ENCODE peak calls at places on chromosomes 11 and 22, in seven cellular contexts. M is astrocyte of the spinal cord, V is endodermal cell, T is uterus, O is right lobe of liver, L is chondrocyte, K is GM13977. X is an unnamed sample.
A peak's percentile ranks its signal among the peaks of the same experiment; 100 is the strongest.

GRCh38 chr11:127521413-127521812 is 520.8 kb upstream of the KIRREL3 start:
- DNase-seq in M (peak; percentile 54), V (no peak), T (no peak), O (no peak), L (no peak), K (no peak), X (no peak)

GRCh38 chr22:44950806-44951509 is 58.8 kb downstream of the PHF21B start:
- DNase-seq in M (no peak), V (no peak), T (no peak), O (no peak), L (no peak), K (no peak), X (no peak)

GRCh38 chr11:105244157-105244820 is 104.7 kb upstream of the CARD18 start:
- DNase-seq in M (peak; percentile 90), V (no peak), T (no peak), O (no peak), L (no peak), K (no peak), X (no peak)

GRCh38 chr22:37617431-37617830 is 8.8 kb downstream of the GGA1 start:
- DNase-seq in M (no peak), V (no peak), T (no peak), O (no peak), L (no peak), K (no peak), X (no peak)

GRCh38 chr11:38824573-38824972 is 2226.5 kb upstream of the RAG2 start:
- DNase-seq in M (no peak), V (peak; percentile 41), T (no peak), O (no peak), L (no peak), K (no peak), X (no peak)

GRCh38 chr11:103944251-103944944 is 92.0 kb upstream of the DDI1 start:
- DNase-seq in M (no peak), V (no peak), T (no peak), O (no peak), L (no peak), K (no peak), X (no peak)

GRCh38 chr22:46149493-46149997 is 781 bp upstream of the PPARA start:
- DNase-seq in M (peak; percentile 10), V (peak; percentile 83), T (peak; percentile 55), O (peak; percentile 95), L (no peak), K (peak; percentile 55), X (peak; percentile 38)

GRCh38 chr11:96204721-96205459 is 138.1 kb downstream of the MAML2 start:
- DNase-seq in M (no peak), V (no peak), T (no peak), O (no peak), L (no peak), K (no peak), X (peak; percentile 62)

GRCh38 chr11:76617553-76618265 is 52.8 kb downstream of the LRRC32 start:
- DNase-seq in M (peak; percentile 43), V (peak; percentile 7), T (no peak), O (no peak), L (no peak), K (no peak), X (no peak)

GRCh38 chr11:113992459-113993105 is 17.7 kb downstream of the HTR3A start:
- DNase-seq in M (no peak), V (no peak), T (no peak), O (no peak), L (no peak), K (no peak), X (no peak)

GRCh38 chr11:105312266-105312665 is 172.7 kb upstream of the CARD18 start:
- DNase-seq in M (no peak), V (no peak), T (no peak), O (no peak), L (no peak), K (no peak), X (no peak)

GRCh38 chr11:126919147-126919823 is 81.3 kb downstream of the KIRREL3 start:
- DNase-seq in M (no peak), V (no peak), T (no peak), O (no peak), L (no peak), K (no peak), X (no peak)

GRCh38 chr11:71201936-71202597 is 50.3 kb downstream of the SHANK2 start:
- DNase-seq in M (no peak), V (no peak), T (no peak), O (no peak), L (peak; percentile 54), K (no peak), X (no peak)

GRCh38 chr11:127412722-127413121 is 412.2 kb upstream of the KIRREL3 start:
- DNase-seq in M (no peak), V (no peak), T (no peak), O (no peak), L (peak; percentile 68), K (no peak), X (no peak)

GRCh38 chr11:132161538-132161937 is 791.1 kb downstream of the NTM start:
- DNase-seq in M (no peak), V (no peak), T (no peak), O (no peak), L (no peak), K (no peak), X (no peak)

GRCh38 chr11:70715636-70716035 is 317.3 kb downstream of the CTTN start:
- DNase-seq in M (no peak), V (no peak), T (no peak), O (no peak), L (no peak), K (no peak), X (no peak)

GRCh38 chr11:8263109-8263768 is 439 bp downstream of the LMO1 start:
- DNase-seq in M (no peak), V (peak; percentile 78), T (no peak), O (peak; percentile 35), L (peak; percentile 53), K (no peak), X (no peak)

GRCh38 chr11:76656087-76656531 is 14.4 kb downstream of the LRRC32 start:
- DNase-seq in M (no peak), V (peak; percentile 48), T (no peak), O (no peak), L (peak; percentile 57), K (no peak), X (no peak)

GRCh38 chr11:10322830-10323792 is 18.2 kb downstream of the ADM start:
- DNase-seq in M (peak; percentile 93), V (peak; percentile 57), T (peak; percentile 56), O (peak; percentile 52), L (no peak), K (no peak), X (peak; percentile 73)

GRCh38 chr11:30206249-30206996 is 24.4 kb upstream of the FSHB start:
- DNase-seq in M (no peak), V (no peak), T (no peak), O (no peak), L (no peak), K (peak; percentile 24), X (no peak)

GRCh38 chr22:32796865-32797573 is 4.5 kb upstream of the TIMP3 start:
- DNase-seq in M (peak; percentile 68), V (peak; percentile 87), T (peak; percentile 76), O (peak; percentile 82), L (no peak), K (peak; percentile 80), X (peak; percentile 76)

GRCh38 chr22:45599836-45600577 is 71.6 kb upstream of the ATXN10 start:
- DNase-seq in M (no peak), V (no peak), T (no peak), O (no peak), L (peak; percentile 57), K (no peak), X (no peak)

GRCh38 chr22:31192513-31192912 is 19.6 kb upstream of the LIMK2 start:
- DNase-seq in M (peak; percentile 13), V (no peak), T (no peak), O (no peak), L (no peak), K (no peak), X (no peak)

GRCh38 chr11:93902921-93903320 is 52.5 kb upstream of the VSTM5 start:
- DNase-seq in M (no peak), V (no peak), T (no peak), O (no peak), L (no peak), K (no peak), X (no peak)

GRCh38 chr11:34860034-34860433 is 56.1 kb downstream of the APIP start:
- DNase-seq in M (no peak), V (peak; percentile 8), T (no peak), O (no peak), L (no peak), K (no peak), X (no peak)

GRCh38 chr11:111565111-111565720 is 24.7 kb downstream of the LAYN start:
- DNase-seq in M (peak; percentile 83), V (peak; percentile 87), T (peak; percentile 68), O (no peak), L (no peak), K (peak; percentile 59), X (peak; percentile 80)

GRCh38 chr11:35619754-35620640 is 1.7 kb downstream of the FJX1 start:
- DNase-seq in M (peak; percentile 46), V (peak; percentile 92), T (no peak), O (no peak), L (peak; percentile 89), K (peak; percentile 35), X (peak; percentile 23)

GRCh38 chr11:30346068-30346688 is 23.3 kb downstream of the ARL14EP start:
- DNase-seq in M (peak; percentile 62), V (no peak), T (no peak), O (no peak), L (no peak), K (peak; percentile 24), X (no peak)

GRCh38 chr11:117795726-117796455 is 1.1 kb downstream of the DSCAML1 start:
- DNase-seq in M (no peak), V (peak; percentile 76), T (no peak), O (no peak), L (no peak), K (no peak), X (no peak)

GRCh38 chr11:20671856-20672546 is 2.6 kb downstream of the NELL1 start:
- DNase-seq in M (peak; percentile 1), V (no peak), T (no peak), O (no peak), L (no peak), K (peak; percentile 52), X (no peak)
- TF ChIP-seq CTCF in M (peak; percentile 20), V (peak; percentile 61), T (no peak), O (peak; percentile 26), L (no peak), K (peak; percentile 29), X (no peak)

GRCh38 chr11:57515332-57516060 is at the start of gene SLC43A1:
- DNase-seq in M (peak; percentile 69), V (peak; percentile 72), T (peak; percentile 58), O (peak; percentile 86), L (peak; percentile 82), K (peak; percentile 70), X (peak; percentile 48)
- TF ChIP-seq CTCF in M (no peak), V (no peak), T (peak; percentile 8), O (no peak), L (peak; percentile 44), K (no peak), X (no peak)

GRCh38 chr11:44364596-44364995 is 54.7 kb upstream of the ALX4 start:
- DNase-seq in M (no peak), V (no peak), T (no peak), O (no peak), L (no peak), K (no peak), X (no peak)
- TF ChIP-seq CTCF in M (no peak), V (no peak), T (no peak), O (no peak), L (no peak), K (no peak), X (no peak)

DNA sequence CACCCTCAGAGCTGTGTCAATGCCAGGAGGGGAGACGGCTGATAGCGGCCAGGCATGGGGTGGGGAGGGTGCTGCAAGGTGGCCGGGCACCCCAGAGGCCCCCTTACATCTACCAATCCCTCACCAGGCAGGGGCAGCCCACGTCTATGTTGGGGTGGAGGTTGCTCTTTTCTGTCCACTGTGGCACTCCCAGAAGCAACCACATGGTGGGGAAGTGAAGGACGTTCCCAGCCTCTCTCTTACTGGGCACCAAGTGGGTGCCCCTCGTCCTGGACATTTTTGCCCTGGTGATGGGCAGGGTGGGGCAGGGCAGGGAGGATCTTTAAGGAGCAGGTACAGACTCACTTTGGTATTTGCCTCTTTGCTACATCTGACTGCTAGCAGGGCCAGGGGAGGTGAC is 47.5 kb downstream of the NECTIN1 start:
- DNase-seq in M (no peak), V (no peak), T (no peak), O (no peak), L (no peak), K (no peak), X (no peak)
- TF ChIP-seq CTCF in M (peak; percentile 7), V (peak; percentile 60), T (no peak), O (peak; percentile 11), L (peak; percentile 28), K (peak; percentile 15), X (no peak)

X was measured in activated CD8-positive, alpha-beta T cell treated with anti-CD3 and anti-CD28 coated beads for 36 hours.